ENCODE peak calls at places on chromosomes 1 and 21, in six cellular contexts. One of them, this sample, is unnamed. For H3K4me1 and H3K27me3, the result is how much of the 10 kb centered on the place peaks cover.

GRCh38 chr1:198072177-198072576 is 84.6 kb upstream of the NEK7 start:
- DNase-seq in SJSA1: no peak
- DNase-seq in mammary epithelial cell: peak
- DNase-seq in lower lobe of right lung: no peak
- DNase-seq in GM23248: peak
- DNase-seq in Panc1: no peak
- DNase-seq in this sample: no peak

GRCh38 chr1:8791819-8792218 is 25.6 kb downstream of the RERE start:
- DNase-seq in Panc1: no peak
- DNase-seq in mammary epithelial cell: no peak
- DNase-seq in GM23248: no peak
- DNase-seq in lower lobe of right lung: no peak
- DNase-seq in SJSA1: no peak
- DNase-seq in this sample: no peak

GRCh38 chr1:72009756-72010441 is 272.4 kb downstream of the NEGR1 start:
- DNase-seq in Panc1: no peak
- DNase-seq in GM23248: no peak
- DNase-seq in lower lobe of right lung: no peak
- DNase-seq in mammary epithelial cell: no peak
- DNase-seq in SJSA1: no peak
- DNase-seq in this sample: no peak

GRCh38 chr1:42949312-42950145 is 9.1 kb downstream of the SLC2A1 start:
- DNase-seq in lower lobe of right lung: no peak
- DNase-seq in GM23248: no peak
- DNase-seq in mammary epithelial cell: no peak
- DNase-seq in SJSA1: no peak
- DNase-seq in Panc1: no peak
- DNase-seq in this sample: peak

GRCh38 chr1:35173516-35174224 is 19.3 kb downstream of the SFPQ start:
- DNase-seq in mammary epithelial cell: no peak
- DNase-seq in Panc1: no peak
- DNase-seq in lower lobe of right lung: no peak
- DNase-seq in GM23248: no peak
- DNase-seq in SJSA1: no peak
- DNase-seq in this sample: no peak

GRCh38 chr1:81549588-81550127 is 251.1 kb upstream of the ADGRL2 start:
- DNase-seq in SJSA1: no peak
- DNase-seq in Panc1: peak
- DNase-seq in lower lobe of right lung: no peak
- DNase-seq in GM23248: peak
- DNase-seq in mammary epithelial cell: peak
- DNase-seq in this sample: no peak

GRCh38 chr1:170262540-170262939 is 116.8 kb downstream of the NTMT2 start:
- DNase-seq in GM23248: peak
- DNase-seq in SJSA1: no peak
- DNase-seq in mammary epithelial cell: no peak
- DNase-seq in Panc1: no peak
- DNase-seq in lower lobe of right lung: no peak
- DNase-seq in this sample: no peak

GRCh38 chr1:153527023-153527724 is 8.6 kb downstream of the S100A6 start:
- DNase-seq in GM23248: peak
- DNase-seq in SJSA1: no peak
- DNase-seq in Panc1: no peak
- DNase-seq in lower lobe of right lung: no peak
- DNase-seq in mammary epithelial cell: peak
- DNase-seq in this sample: no peak

GRCh38 chr1:40383488-40384412 is 10.2 kb downstream of the SMAP2 start:
- DNase-seq in lower lobe of right lung: no peak
- DNase-seq in mammary epithelial cell: no peak
- DNase-seq in SJSA1: no peak
- DNase-seq in GM23248: peak
- DNase-seq in Panc1: no peak
- DNase-seq in this sample: no peak

GRCh38 chr1:40384413-40384762 is 10.9 kb downstream of the SMAP2 start:
- DNase-seq in Panc1: no peak
- DNase-seq in GM23248: no peak
- DNase-seq in lower lobe of right lung: no peak
- DNase-seq in SJSA1: no peak
- DNase-seq in mammary epithelial cell: no peak
- DNase-seq in this sample: no peak

GRCh38 chr1:40382110-40382464 is 8.6 kb downstream of the SMAP2 start:
- DNase-seq in Panc1: no peak
- DNase-seq in GM23248: peak
- DNase-seq in SJSA1: no peak
- DNase-seq in mammary epithelial cell: no peak
- DNase-seq in lower lobe of right lung: no peak
- DNase-seq in this sample: no peak

GRCh38 chr1:40382601-40383000 is 9.1 kb downstream of the SMAP2 start:
- DNase-seq in mammary epithelial cell: no peak
- DNase-seq in SJSA1: no peak
- DNase-seq in Panc1: no peak
- DNase-seq in lower lobe of right lung: no peak
- DNase-seq in GM23248: no peak
- DNase-seq in this sample: no peak

GRCh38 chr1:40383095-40383487 is 9.6 kb downstream of the SMAP2 start:
- DNase-seq in SJSA1: peak
- DNase-seq in mammary epithelial cell: no peak
- DNase-seq in GM23248: no peak
- DNase-seq in lower lobe of right lung: no peak
- DNase-seq in Panc1: peak
- DNase-seq in this sample: no peak
- H3K4me1 ChIP-seq in SJSA1: half or more
- H3K4me1 ChIP-seq in mammary epithelial cell: under half
- H3K4me1 ChIP-seq in GM23248: under half
- H3K4me1 ChIP-seq in lower lobe of right lung: half or more
- H3K4me1 ChIP-seq in Panc1: half or more
- H3K4me1 ChIP-seq in this sample: under half

DNA sequence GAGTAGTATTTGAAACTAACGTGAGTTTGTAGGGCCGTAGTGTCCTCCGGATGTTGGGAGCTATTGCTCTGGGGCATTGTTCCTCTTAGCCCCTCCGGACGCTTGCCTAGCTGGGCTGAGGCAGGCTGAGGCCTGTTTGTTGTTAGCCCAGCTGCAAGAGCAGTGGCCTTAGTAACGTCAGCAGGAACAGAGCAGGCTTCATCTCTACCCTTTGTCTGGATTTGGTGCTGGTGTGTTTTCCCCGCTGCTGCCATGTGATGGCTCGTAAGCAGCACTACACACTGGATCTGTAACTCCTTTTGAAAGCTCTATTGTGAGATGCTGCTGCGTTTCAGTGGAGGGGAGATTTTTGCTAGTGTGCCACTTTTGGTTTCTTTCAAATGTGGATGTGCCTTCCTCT is 57.7 kb downstream of the DNM3 start:
- DNase-seq in mammary epithelial cell: peak
- DNase-seq in Panc1: no peak
- DNase-seq in SJSA1: no peak
- DNase-seq in lower lobe of right lung: no peak
- DNase-seq in GM23248: no peak
- DNase-seq in this sample: no peak
- H3K4me3 ChIP-seq in mammary epithelial cell: peak
- H3K4me3 ChIP-seq in Panc1: no peak
- H3K4me3 ChIP-seq in SJSA1: no peak
- H3K4me3 ChIP-seq in lower lobe of right lung: no peak
- H3K4me3 ChIP-seq in GM23248: no peak
- H3K4me3 ChIP-seq in this sample: no peak

GRCh38 chr1:14928886-14929546 is 224.5 kb upstream of the TMEM51 start:
- DNase-seq in mammary epithelial cell: no peak
- DNase-seq in Panc1: no peak
- DNase-seq in SJSA1: no peak
- DNase-seq in lower lobe of right lung: no peak
- DNase-seq in GM23248: no peak
- DNase-seq in this sample: no peak

GRCh38 chr1:14926214-14926613 is 227.3 kb upstream of the TMEM51 start:
- DNase-seq in GM23248: no peak
- DNase-seq in SJSA1: no peak
- DNase-seq in mammary epithelial cell: no peak
- DNase-seq in Panc1: no peak
- DNase-seq in lower lobe of right lung: no peak
- DNase-seq in this sample: no peak

GRCh38 chr1:14925336-14926136 is 228.0 kb upstream of the TMEM51 start:
- DNase-seq in SJSA1: no peak
- DNase-seq in GM23248: no peak
- DNase-seq in lower lobe of right lung: no peak
- DNase-seq in mammary epithelial cell: no peak
- DNase-seq in Panc1: no peak
- DNase-seq in this sample: no peak

GRCh38 chr1:14928412-14928811 is 225.1 kb upstream of the TMEM51 start:
- DNase-seq in GM23248: no peak
- DNase-seq in mammary epithelial cell: no peak
- DNase-seq in Panc1: no peak
- DNase-seq in lower lobe of right lung: no peak
- DNase-seq in SJSA1: no peak
- DNase-seq in this sample: no peak

GRCh38 chr1:14926818-14927555 is 226.6 kb upstream of the TMEM51 start:
- DNase-seq in SJSA1: no peak
- DNase-seq in Panc1: no peak
- DNase-seq in GM23248: no peak
- DNase-seq in mammary epithelial cell: no peak
- DNase-seq in lower lobe of right lung: no peak
- DNase-seq in this sample: no peak
- H3K27me3 ChIP-seq in SJSA1: under half
- H3K27me3 ChIP-seq in Panc1: under half
- H3K27me3 ChIP-seq in GM23248: under half
- H3K27me3 ChIP-seq in mammary epithelial cell: under half
- H3K27me3 ChIP-seq in lower lobe of right lung: under half
- H3K27me3 ChIP-seq in this sample: under half

DNA sequence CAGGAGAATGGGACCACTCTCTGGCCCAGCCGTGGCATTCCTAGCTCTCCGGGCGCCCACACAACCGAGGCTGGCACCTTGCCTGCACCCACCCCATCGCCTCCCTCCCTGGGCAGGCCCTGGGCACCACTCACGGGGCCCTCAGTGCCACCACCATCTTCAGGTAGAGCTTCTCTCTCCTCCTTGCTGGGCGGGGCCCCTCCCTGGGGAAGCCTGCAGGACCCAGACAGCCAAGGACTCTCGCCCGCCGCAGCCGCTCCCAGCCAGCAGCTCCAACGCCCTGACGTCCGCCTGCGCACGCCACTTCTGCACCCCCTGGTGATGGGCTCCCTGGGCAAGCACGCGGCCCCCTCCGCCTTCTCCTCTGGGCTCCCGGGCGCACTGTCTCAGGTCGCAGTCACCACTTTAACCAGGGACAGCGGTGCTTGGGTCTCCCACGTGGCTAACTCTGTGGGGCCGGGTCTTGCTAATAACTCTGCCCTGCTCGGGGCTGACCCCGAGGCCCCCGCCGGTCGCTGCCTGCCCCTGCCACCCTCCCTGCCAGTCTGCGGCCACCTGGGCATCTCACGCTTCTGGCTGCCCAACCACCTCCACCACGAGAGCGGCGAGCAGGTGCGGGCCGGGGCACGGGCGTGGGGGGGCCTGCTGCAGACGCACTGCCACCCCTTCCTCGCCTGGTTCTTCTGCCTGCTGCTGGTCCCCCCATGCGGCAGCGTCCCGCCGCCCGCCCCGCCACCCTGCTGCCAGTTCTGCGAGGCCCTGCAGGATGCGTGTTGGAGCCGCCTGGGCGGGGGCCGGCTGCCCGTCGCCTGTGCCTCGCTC is 51.3 kb downstream of the COL18A1 start:
- DNase-seq in mammary epithelial cell: no peak
- DNase-seq in lower lobe of right lung: no peak
- DNase-seq in Panc1: no peak
- DNase-seq in GM23248: no peak
- DNase-seq in SJSA1: no peak
- DNase-seq in this sample: peak
- H3K4me1 ChIP-seq in mammary epithelial cell: under half
- H3K4me1 ChIP-seq in lower lobe of right lung: under half
- H3K4me1 ChIP-seq in Panc1: half or more
- H3K4me1 ChIP-seq in GM23248: under half
- H3K4me1 ChIP-seq in SJSA1: under half
- H3K4me1 ChIP-seq in this sample: under half

This sample was measured in right lobe of liver.